ENCODE peak calls at places on chromosomes 11 and 22, in four cellular contexts. O, K, G and N are unnamed samples.

GRCh38 chr11:126732981-126733380 is 267.6 kb downstream of the KIRREL3 start:
- DNase-seq in O (no peak), K (no peak), G (no peak), N (peak)

GRCh38 chr11:116427903-116428637 is 344.7 kb downstream of the BUD13 start:
- DNase-seq in G (no peak), O (peak), K (no peak), N (no peak)

GRCh38 chr11:110091995-110092576 is 1.1 kb upstream of the ZC3H12C start:
- DNase-seq in K (no peak), O (peak), G (no peak), N (no peak)

GRCh38 chr11:102596578-102596977 is 28.6 kb downstream of the MMP20 start:
- DNase-seq in O (peak), G (no peak), K (no peak), N (no peak)

GRCh38 chr11:102900346-102900745 is 25.6 kb upstream of the MMP12 start:
- DNase-seq in O (no peak), K (no peak), G (no peak), N (no peak)

GRCh38 chr11:85029964-85030363 is 597.2 kb downstream of the DLG2 start:
- DNase-seq in K (no peak), O (peak), G (no peak), N (no peak)

GRCh38 chr11:117970400-117971024 is 15.7 kb upstream of the IL10RA start:
- DNase-seq in G (no peak), K (no peak), O (no peak), N (no peak)

GRCh38 chr22:45757068-45757467 is 85.4 kb downstream of the ATXN10 start:
- DNase-seq in O (no peak), G (no peak), K (peak), N (no peak)

GRCh38 chr22:29377979-29378378 is 10.4 kb downstream of the AP1B1 start:
- DNase-seq in K (no peak), O (no peak), G (no peak), N (no peak)

GRCh38 chr11:130897262-130898182 is 18.8 kb downstream of the SNX19 start:
- DNase-seq in G (no peak), K (no peak), O (no peak), N (no peak)

GRCh38 chr11:92211576-92212167 is 12.9 kb upstream of the FAT3 start:
- DNase-seq in O (peak), K (no peak), G (no peak), N (no peak)

GRCh38 chr11:95392644-95393043 is 161.6 kb upstream of the SESN3 start:
- DNase-seq in G (no peak), K (no peak), O (no peak), N (no peak)

GRCh38 chr11:82786001-82786400 is 52.3 kb upstream of the FAM181B start:
- DNase-seq in K (no peak), G (no peak), O (no peak), N (no peak)

GRCh38 chr22:44289429-44290171 is 23.2 kb downstream of the SHISAL1 start:
- DNase-seq in O (no peak), K (no peak), G (no peak), N (no peak)

GRCh38 chr22:30860176-30861105 is 108.1 kb downstream of the MORC2 start:
- DNase-seq in O (no peak), K (peak), G (peak), N (no peak)

GRCh38 chr11:117809236-117810055 is 12.4 kb upstream of the DSCAML1 start:
- DNase-seq in K (peak), G (peak), O (no peak), N (no peak)

GRCh38 chr11:103659138-103659734 is 377.2 kb upstream of the DDI1 start:
- DNase-seq in G (no peak), O (no peak), K (no peak), N (no peak)

GRCh38 chr11:114262681-114263509 is 33.3 kb upstream of the NNMT start:
- DNase-seq in G (peak), O (peak), K (no peak), N (no peak)

GRCh38 chr11:76739798-76740197 is 43.4 kb upstream of the TSKU start:
- DNase-seq in O (no peak), K (no peak), G (no peak), N (no peak)

GRCh38 chr22:20463324-20464095 is 25.9 kb upstream of the SCARF2 start:
- DNase-seq in O (no peak), K (no peak), G (no peak), N (no peak)

DNA sequence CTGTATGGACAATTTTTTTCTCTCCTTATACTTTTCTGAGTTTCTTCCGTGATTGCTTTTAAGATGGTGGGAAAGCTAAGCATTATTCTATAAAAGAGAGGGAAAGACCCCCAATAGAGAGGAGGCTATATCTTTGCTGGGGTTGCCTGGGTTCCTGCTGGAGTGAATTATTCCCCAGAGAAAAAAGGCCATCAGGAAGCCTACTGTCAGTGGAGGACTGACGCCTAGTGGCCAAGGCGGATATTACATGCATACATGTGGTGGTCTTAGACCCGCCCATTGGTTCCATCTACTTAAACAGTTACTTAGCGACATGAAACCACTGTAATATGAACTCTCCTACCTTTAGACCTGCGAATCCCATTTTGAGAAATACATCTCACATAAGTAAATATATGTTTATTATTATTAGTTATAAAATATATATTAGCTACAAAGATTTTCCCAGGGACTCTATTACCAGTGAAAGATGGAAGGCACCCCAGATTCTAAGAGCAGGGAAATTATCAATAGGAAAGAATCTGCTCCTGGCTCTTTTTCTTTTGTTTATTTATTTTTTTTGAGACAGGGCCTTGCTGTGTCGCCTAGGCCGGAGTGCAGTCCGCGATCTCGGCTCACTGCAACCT is 15.7 kb upstream of the PGA3 start:
- DNase-seq in K (peak), G (peak), O (peak), N (peak)
- TF ChIP-seq YY1 in K (no peak), G (no peak), O (no peak), N (peak)

DNA sequence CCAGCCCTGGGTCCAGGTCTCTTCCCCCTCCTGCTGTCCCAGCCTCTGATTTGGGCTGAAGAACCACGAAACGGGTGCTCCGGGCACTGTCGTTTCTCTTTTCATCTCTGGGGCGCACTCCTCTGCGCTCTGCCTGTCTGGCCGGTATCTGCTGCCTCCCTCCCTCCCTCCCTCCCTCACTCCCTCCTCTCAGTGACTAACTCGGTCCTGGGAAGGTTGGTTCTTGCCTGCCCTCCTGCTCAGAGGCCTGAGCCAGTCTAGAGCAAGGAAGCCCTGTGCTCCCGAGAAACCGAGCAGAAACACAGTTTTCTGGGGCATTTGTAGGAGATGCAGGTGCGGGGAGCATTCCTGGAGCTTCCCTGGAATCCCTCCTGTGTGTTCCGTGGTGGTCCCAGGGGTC is 1235.2 kb downstream of the BRD1 start:
- DNase-seq in O (no peak), K (no peak), G (no peak), N (no peak)
- TF ChIP-seq CBX5 in O (no peak), K (no peak), G (no peak), N (no peak)

GRCh38 chr11:112396092-112396491 is 135.4 kb upstream of the PLET1 start:
- DNase-seq in K (no peak), G (no peak), O (no peak), N (no peak)
- TF ChIP-seq YY1 in K (no peak), G (no peak), O (no peak), N (no peak)

DNA sequence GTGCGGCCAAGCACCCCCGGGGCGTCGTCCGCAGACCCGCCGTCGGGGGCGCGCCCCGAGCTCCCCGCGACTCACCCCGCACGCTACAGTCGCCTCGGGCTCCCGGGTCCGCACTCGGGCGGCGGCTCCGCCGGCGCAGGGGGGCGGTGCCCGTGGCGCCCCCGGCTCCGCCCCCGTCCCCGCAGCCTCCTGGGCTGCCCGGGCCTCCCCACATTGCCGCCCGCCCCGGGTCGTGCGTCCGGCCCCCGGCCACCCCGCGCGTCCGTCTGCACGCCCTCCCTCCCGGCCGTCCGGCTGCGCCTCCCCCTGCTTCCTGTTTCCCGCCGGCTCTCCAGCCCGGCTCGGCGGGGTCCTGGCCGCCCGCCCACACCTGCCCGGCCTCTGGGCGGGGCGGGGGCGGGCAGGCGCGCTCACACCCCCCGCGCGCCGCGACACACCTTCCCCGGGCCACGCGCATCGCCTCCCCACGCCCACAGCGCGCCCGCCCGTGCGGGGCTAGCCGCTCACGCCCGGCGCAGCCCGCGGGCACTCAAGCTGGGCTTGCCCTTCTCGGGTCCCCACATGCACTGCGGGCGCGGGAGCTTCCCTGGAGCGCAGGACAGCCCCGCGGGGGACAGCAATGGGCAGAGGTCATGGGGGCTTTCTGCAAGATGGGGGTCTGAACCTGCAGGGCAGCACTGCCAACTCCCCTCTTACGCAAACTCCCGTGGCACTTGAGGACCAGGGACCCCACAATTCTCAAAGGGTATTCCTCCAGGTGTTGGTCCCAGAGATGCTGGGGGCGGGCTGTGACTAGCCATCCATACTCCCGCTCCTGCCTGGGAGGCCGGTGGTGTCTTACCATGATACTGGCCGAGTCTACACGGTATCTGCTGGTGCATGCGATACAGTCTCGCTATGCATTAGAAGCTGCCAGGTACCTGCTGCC is at the start of gene CARD10:
- DNase-seq in O (no peak), K (peak), G (peak), N (no peak)
- TF ChIP-seq CBX5 in O (no peak), K (no peak), G (no peak), N (no peak)

GRCh38 chr11:65650547-65651338 is 12.0 kb downstream of the RELA start:
- DNase-seq in G (peak), O (no peak), K (no peak), N (no peak)
- TF ChIP-seq YY1 in G (no peak), O (no peak), K (no peak), N (no peak)

GRCh38 chr11:107071129-107071528 is 52.9 kb upstream of the GUCY1A2 start:
- DNase-seq in O (no peak), K (no peak), G (no peak), N (no peak)

GRCh38 chr11:107078375-107078774 is 60.1 kb upstream of the GUCY1A2 start:
- DNase-seq in K (no peak), O (no peak), G (no peak), N (no peak)

GRCh38 chr11:107076832-107077231 is 58.6 kb upstream of the GUCY1A2 start:
- DNase-seq in G (no peak), O (no peak), K (no peak), N (no peak)
- TF ChIP-seq CBX5 in G (no peak), O (no peak), K (no peak), N (no peak)

DNA sequence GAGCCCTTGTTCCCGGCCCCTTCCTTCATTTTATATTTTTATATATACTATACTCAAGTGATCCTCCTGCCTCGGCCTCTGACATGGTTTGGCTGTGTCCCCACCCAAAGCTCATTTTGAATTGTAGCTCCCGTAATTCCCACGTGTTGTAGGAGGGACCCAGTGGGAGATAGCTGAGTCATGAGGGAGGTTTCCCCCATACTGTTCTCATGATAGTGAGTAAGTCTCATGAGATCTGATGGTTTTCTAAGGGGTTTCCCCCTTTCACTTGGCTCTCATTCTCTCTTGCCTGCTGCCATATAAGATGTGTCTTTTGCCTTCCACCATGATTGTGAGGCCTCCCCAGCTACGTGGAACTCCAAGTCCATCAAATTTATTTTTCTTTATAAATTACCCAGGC is 7.2 kb upstream of the ZNF280A start:
- DNase-seq in G (no peak), O (no peak), K (no peak), N (no peak)
- TF ChIP-seq YY1 in G (no peak), O (no peak), K (no peak), N (no peak)

GRCh38 chr11:60899021-60899936 is 7.1 kb downstream of the PRPF19 start:
- DNase-seq in G (peak), K (peak), O (peak), N (no peak)
- TF ChIP-seq CBX5 in G (no peak), K (no peak), O (no peak), N (no peak)

DNA sequence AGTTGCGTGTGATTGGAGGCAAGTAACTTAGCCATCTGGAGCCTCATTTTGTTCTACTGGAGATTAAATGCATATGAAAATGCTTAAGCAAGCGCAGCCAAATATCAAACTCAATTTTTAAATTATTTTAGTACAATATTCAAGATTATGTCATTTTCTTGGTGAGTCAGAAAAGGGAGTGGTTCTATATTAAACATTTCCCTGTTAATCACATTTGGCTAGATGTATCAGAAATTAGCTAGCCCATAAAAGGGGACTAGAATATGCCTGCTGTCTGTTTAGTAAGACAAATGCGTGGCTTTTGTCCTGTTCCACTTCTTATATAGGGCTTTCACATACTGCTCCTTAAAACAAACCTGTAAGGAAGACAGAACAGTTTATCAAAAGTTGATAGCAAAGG is 35.0 kb upstream of the BMAL1 start:
- DNase-seq in O (no peak), G (no peak), K (no peak), N (no peak)
- TF ChIP-seq YY1 in O (no peak), G (no peak), K (no peak), N (no peak)